ENCODE peak calls at places on chromosomes 7 and 10, in nine cellular contexts. Q is ovary, D is brain microvascular endothelial cell, X is RWPE1, S is body of pancreas, C is bronchial epithelial cell, Z is AG09319, R is type B pancreatic cell, O is endothelial cell. N is an unnamed sample.

GRCh38 chr10:114694062-114694461 is 36.0 kb upstream of the ABLIM1 start:
- DNase-seq in Q (no peak), D (no peak), X (no peak), S (no peak), C (no peak), Z (no peak), R (no peak), O (no peak), N (no peak)

GRCh38 chr10:5462841-5463293 is 36.5 kb downstream of the CALML5 start:
- DNase-seq in Q (no peak), D (no peak), X (no peak), S (no peak), C (no peak), Z (no peak), R (no peak), O (no peak), N (no peak)

GRCh38 chr7:74008687-74009086 is 19.3 kb upstream of the ELN start:
- DNase-seq in Q (no peak), D (no peak), X (no peak), S (no peak), C (no peak), Z (no peak), R (no peak), O (no peak), N (no peak)

GRCh38 chr10:80405636-80406035 is 2.7 kb upstream of the PRXL2A start:
- DNase-seq in Q (no peak), D (peak; percentile 40), X (no peak), S (no peak), C (peak; percentile 49), Z (no peak), R (no peak), O (no peak), N (no peak)

GRCh38 chr10:51020175-51020574 is 54.1 kb upstream of the PRKG1 start:
- DNase-seq in Q (no peak), D (no peak), X (no peak), S (no peak), C (no peak), Z (no peak), R (no peak), O (no peak), N (no peak)

GRCh38 chr7:22841954-22842353 is 19.3 kb upstream of the TOMM7 start:
- DNase-seq in Q (no peak), D (no peak), X (no peak), S (no peak), C (no peak), Z (peak; percentile 82), R (no peak), O (no peak), N (no peak)

GRCh38 chr7:3959364-3959763 is 658.3 kb downstream of the SDK1 start:
- DNase-seq in Q (no peak), D (no peak), X (no peak), S (no peak), C (no peak), Z (no peak), R (no peak), O (no peak), N (no peak)

GRCh38 chr7:8303904-8304528 is 42.0 kb upstream of the ICA1 start:
- DNase-seq in Q (no peak), D (no peak), X (no peak), S (no peak), C (no peak), Z (no peak), R (no peak), O (no peak), N (no peak)

GRCh38 chr10:91162050-91162494 is 58.4 kb upstream of the PCGF5 start:
- DNase-seq in Q (no peak), D (no peak), X (peak; percentile 46), S (peak; percentile 8), C (peak; percentile 35), Z (no peak), R (no peak), O (no peak), N (no peak)

GRCh38 chr10:133156674-133157579 is 3.1 kb upstream of the KNDC1 start:
- DNase-seq in Q (no peak), D (no peak), X (no peak), S (no peak), C (no peak), Z (no peak), R (no peak), O (no peak), N (no peak)

GRCh38 chr10:121696854-121697253 is 98.6 kb upstream of the FGFR2 start:
- DNase-seq in Q (no peak), D (no peak), X (no peak), S (no peak), C (peak; percentile 31), Z (no peak), R (no peak), O (peak; percentile 64), N (no peak)

GRCh38 chr10:125043824-125044658 is 102.1 kb downstream of the ZRANB1 start:
- DNase-seq in Q (no peak), D (no peak), X (no peak), S (no peak), C (no peak), Z (no peak), R (no peak), O (no peak), N (no peak)

GRCh38 chr7:115216652-115217051 is 294.8 kb downstream of the MDFIC start:
- DNase-seq in Q (no peak), D (no peak), X (no peak), S (no peak), C (no peak), Z (no peak), R (no peak), O (no peak), N (no peak)

GRCh38 chr7:10225265-10225664 is 748.4 kb upstream of the PHF14 start:
- DNase-seq in Q (no peak), D (no peak), X (no peak), S (no peak), C (no peak), Z (no peak), R (no peak), O (no peak), N (no peak)

GRCh38 chr7:21300692-21301091 is 127.2 kb upstream of the SP4 start:
- DNase-seq in Q (no peak), D (no peak), X (peak; percentile 10), S (no peak), C (no peak), Z (no peak), R (no peak), O (no peak), N (no peak)
- TF ChIP-seq CTCF in Q (no peak), D (peak; percentile 33), X (peak; percentile 22), S (no peak), C (no peak), Z (no peak), R (peak; percentile 62), O (no peak), N (no peak)

GRCh38 chr7:95204618-95205017 is 119.7 kb downstream of the PON1 start:
- DNase-seq in Q (no peak), D (no peak), X (no peak), S (no peak), C (no peak), Z (no peak), R (no peak), O (no peak), N (no peak)

GRCh38 chr7:95205821-95206220 is 118.5 kb downstream of the PON1 start:
- DNase-seq in Q (no peak), D (peak; percentile 46), X (peak; percentile 4), S (no peak), C (peak; percentile 61), Z (no peak), R (no peak), O (no peak), N (no peak)

GRCh38 chr7:95198891-95199290 is 125.4 kb downstream of the PON1 start:
- DNase-seq in Q (no peak), D (no peak), X (no peak), S (no peak), C (no peak), Z (no peak), R (no peak), O (no peak), N (no peak)

GRCh38 chr7:95201718-95202117 is 122.6 kb downstream of the PON1 start:
- DNase-seq in Q (no peak), D (no peak), X (no peak), S (no peak), C (no peak), Z (no peak), R (no peak), O (no peak), N (no peak)

DNA sequence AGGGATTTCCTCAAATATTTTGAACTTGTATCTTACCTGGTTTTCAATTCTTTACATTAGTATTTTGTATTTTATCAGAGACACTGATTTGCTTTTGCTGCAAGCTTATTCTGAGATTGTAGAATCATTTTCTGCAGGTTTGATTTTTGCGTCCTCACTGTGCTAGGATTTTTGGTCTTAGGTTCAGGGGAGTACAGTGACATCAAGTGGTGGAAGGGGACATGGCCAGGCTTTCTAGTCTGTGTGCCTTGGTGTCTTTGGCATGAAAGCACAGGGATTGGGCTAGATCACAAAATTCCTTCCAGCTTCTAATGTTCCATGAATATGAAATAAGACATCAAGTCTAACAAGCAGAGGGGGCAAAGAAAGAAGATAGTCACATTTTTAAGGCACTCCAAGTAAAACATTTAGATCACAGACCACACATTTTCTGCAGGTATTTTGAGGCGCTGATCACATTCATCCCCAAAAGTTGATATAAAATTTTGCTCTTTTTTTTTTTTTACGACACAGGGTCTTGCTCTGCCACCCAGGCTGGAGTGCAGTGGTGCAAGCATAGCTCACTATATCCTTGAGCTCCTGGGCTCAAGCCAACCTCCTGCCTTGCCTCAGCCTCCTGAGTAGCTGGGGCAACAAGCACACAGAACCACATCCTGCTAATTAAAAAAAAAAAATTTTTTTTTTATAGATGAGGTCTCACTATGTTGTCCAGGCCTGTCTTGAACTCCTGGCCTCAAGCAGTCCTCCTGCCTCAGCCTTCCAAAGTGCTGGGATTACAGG is 124.4 kb downstream of the PON1 start:
- DNase-seq in Q (peak; percentile 36), D (peak; percentile 47), X (peak; percentile 19), S (peak; percentile 61), C (peak; percentile 40), Z (no peak), R (no peak), O (peak; percentile 46), N (no peak)
- TF ChIP-seq CTCF in Q (peak; percentile 28), D (peak; percentile 90), X (peak; percentile 57), S (peak; percentile 34), C (peak; percentile 72), Z (peak; percentile 78), R (peak; percentile 84), O (peak; percentile 64), N (peak; percentile 28)

GRCh38 chr7:137942459-137943115 is 59.3 kb downstream of the CREB3L2 start:
- DNase-seq in Q (no peak), D (no peak), X (no peak), S (no peak), C (no peak), Z (no peak), R (no peak), O (no peak), N (no peak)
- TF ChIP-seq CTCF in Q (no peak), D (no peak), X (no peak), S (no peak), C (no peak), Z (no peak), R (no peak), O (no peak), N (no peak)

DNA sequence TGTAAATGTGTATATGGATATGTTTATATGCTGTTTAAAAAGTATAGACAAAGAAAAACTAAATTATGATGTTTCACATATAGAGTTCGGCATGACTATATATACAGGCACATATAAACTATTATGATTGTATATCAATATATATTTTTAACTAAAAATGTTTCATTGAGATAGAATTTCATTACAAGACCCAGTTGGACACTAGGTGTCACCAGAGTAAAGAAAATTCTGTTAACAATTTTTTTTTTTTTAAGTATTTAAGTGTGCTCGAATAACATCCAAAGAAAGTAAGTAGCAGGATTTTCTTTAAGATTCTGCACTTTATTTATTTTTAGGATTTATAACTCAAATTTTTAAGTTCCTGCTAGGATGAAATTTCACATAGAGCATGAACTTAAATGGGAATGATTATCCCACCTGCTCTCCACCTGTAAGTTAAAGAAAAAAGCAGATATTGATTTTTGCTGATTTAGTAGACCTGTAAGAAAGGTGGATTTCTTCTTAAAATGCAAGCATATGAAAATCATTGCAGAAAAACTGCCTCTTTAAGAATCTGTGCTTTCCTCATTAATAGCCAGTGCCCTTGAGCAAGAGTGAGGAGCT is 961.5 kb downstream of the PCDH15 start:
- DNase-seq in Q (no peak), D (no peak), X (peak; percentile 1), S (no peak), C (peak; percentile 49), Z (no peak), R (no peak), O (no peak), N (no peak)
- TF ChIP-seq CTCF in Q (no peak), D (peak; percentile 33), X (peak; percentile 49), S (no peak), C (peak; percentile 16), Z (no peak), R (peak; percentile 80), O (peak; percentile 69), N (peak; percentile 21)

N was measured in mucosa of descending colon.